ENCODE peak calls at places on chromosomes 1 and 21, in eight cellular contexts. H, C, D, P, E, F, J and M are unnamed samples.

GRCh38 chr1:208988811-208989222 is 594.7 kb upstream of the CAMK1G start:
- DNase-seq in H (no peak), C (peak; percentile 1), D (peak; percentile 34), P (peak; percentile 29), E (peak; percentile 12), F (peak; percentile 9), J (no peak), M (peak; percentile 32)

GRCh38 chr1:200670215-200671118 is 760 bp upstream of the DDX59 start:
- DNase-seq in H (no peak), C (peak; percentile 88), D (no peak), P (peak; percentile 51), E (no peak), F (no peak), J (peak; percentile 65), M (peak; percentile 45)

GRCh38 chr21:44477131-44477530 is 21.8 kb downstream of the LRRC3 start:
- DNase-seq in H (no peak), C (no peak), D (no peak), P (no peak), E (no peak), F (no peak), J (no peak), M (no peak)

GRCh38 chr1:247118946-247119446 is 14.8 kb upstream of the ZNF669 start:
- DNase-seq in H (no peak), C (peak; percentile 45), D (no peak), P (no peak), E (no peak), F (no peak), J (no peak), M (no peak)

GRCh38 chr1:111803951-111804350 is 48.2 kb downstream of the DDX20 start:
- DNase-seq in H (no peak), C (no peak), D (no peak), P (no peak), E (no peak), F (no peak), J (no peak), M (no peak)

GRCh38 chr1:39266269-39266668 is 61.8 kb downstream of the MACF1 start:
- DNase-seq in H (no peak), C (peak; percentile 15), D (no peak), P (no peak), E (no peak), F (no peak), J (no peak), M (no peak)

GRCh38 chr1:16156848-16157495 is 1.1 kb upstream of the EPHA2 start:
- DNase-seq in H (no peak), C (no peak), D (no peak), P (no peak), E (no peak), F (no peak), J (peak; percentile 71), M (no peak)

GRCh38 chr1:31577515-31578191 is 1.3 kb downstream of the TINAGL1 start:
- DNase-seq in H (no peak), C (peak; percentile 49), D (no peak), P (no peak), E (no peak), F (no peak), J (peak; percentile 52), M (no peak)

GRCh38 chr1:14535619-14536355 is 62.7 kb upstream of the KAZN start:
- DNase-seq in H (no peak), C (no peak), D (no peak), P (no peak), E (no peak), F (no peak), J (no peak), M (no peak)

GRCh38 chr1:9145021-9145668 is 16.2 kb upstream of the GPR157 start:
- DNase-seq in H (no peak), C (peak; percentile 59), D (no peak), P (no peak), E (peak; percentile 48), F (peak; percentile 95), J (peak; percentile 81), M (peak; percentile 66)

GRCh38 chr21:36141513-36141925 is 6.6 kb downstream of the CBR3 start:
- DNase-seq in H (peak; percentile 41), C (peak; percentile 87), D (peak; percentile 53), P (peak; percentile 93), E (peak; percentile 66), F (peak; percentile 88), J (peak; percentile 89), M (peak; percentile 76)

GRCh38 chr1:36222481-36223372 is 1.5 kb upstream of the THRAP3 start:
- DNase-seq in H (no peak), C (no peak), D (no peak), P (no peak), E (peak; percentile 46), F (no peak), J (peak; percentile 22), M (no peak)

GRCh38 chr21:35885942-35886541 is 174.3 kb downstream of the SETD4 start:
- DNase-seq in H (no peak), C (no peak), D (no peak), P (no peak), E (no peak), F (no peak), J (no peak), M (no peak)

GRCh38 chr1:44799770-44800584 is at the start of gene PLK3:
- DNase-seq in H (peak; percentile 97), C (peak; percentile 96), D (peak; percentile 91), P (peak; percentile 98), E (peak; percentile 99), F (peak; percentile 99), J (peak; percentile 98), M (peak; percentile 87)
- TF ChIP-seq POLR2A in H (peak; percentile 98), C (peak; percentile 85), D (peak; percentile 90), P (peak; percentile 75), E (peak; percentile 97), F (peak; percentile 98), J (peak; percentile 99), M (peak; percentile 98)

DNA sequence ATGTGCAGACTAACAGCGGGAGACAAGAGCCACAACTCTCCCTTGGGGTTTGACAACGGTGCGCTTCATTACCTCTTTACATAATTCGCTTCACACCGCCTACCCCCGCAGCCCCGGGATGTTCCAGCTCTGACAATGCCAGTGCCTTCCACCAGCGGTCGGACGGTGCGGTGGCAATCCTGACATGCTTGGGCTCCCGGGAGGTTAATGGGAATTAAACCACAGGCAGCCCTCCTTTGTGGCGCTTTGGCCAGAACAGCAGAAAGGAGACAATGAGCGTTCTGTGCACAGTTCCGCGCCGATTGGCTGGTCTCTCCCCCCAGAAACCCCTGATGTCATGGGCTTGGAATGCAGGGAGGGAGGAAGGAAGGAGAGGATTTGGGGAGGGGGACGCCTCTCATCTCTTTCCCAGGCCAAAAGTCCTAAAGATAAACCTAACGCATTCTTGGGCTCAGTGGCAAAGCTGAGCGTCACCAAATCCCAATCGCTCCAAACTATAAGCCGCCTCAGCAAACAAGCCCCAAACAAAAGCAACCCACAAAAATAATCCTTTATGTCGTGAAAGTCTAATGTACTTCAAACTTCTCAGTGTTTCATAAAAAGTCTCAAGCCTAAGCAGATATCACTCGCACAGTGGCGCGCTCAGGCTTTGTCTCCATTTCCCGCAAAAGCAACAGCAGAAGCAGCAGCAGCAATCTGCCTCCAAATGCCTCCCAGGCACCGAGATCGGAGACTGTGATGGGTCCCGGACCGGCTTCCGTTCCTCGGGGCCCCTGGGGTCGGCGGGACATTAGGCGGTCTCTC is 1.1 kb downstream of the CNN3 start:
- DNase-seq in H (peak; percentile 76), C (peak; percentile 48), D (peak; percentile 5), P (peak; percentile 73), E (peak; percentile 82), F (peak; percentile 76), J (peak; percentile 87), M (peak; percentile 69)
- TF ChIP-seq POLR2A in H (peak; percentile 83), C (no peak), D (no peak), P (no peak), E (peak; percentile 50), F (peak; percentile 86), J (peak; percentile 72), M (peak; percentile 56)

GRCh38 chr1:46281021-46281420 is 22.4 kb downstream of the LRRC41 start:
- DNase-seq in H (no peak), C (no peak), D (no peak), P (no peak), E (no peak), F (no peak), J (no peak), M (no peak)
- TF ChIP-seq POLR2A in H (no peak), C (no peak), D (peak; percentile 70), P (no peak), E (no peak), F (no peak), J (no peak), M (no peak)

DNA sequence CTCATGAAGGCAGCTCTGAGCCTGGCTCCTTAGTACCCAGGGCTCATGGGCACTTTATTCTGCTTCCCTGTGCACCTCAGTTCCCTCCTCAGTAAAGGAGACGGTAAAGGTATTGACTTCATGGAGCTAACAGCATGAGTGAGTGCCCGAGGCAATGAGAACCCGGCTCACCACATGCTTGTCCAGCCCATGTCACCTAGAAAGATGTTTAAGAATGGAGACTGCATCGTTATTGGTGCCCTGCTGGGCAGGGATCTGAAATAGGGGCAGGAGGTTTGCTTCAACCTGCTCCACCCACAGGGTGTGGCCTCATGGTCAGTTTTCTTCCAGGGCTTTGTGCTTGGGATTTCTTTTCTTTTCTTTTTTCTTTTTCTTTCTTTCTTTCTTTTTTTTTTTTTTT is 7.0 kb upstream of the KCNE1 start:
- DNase-seq in H (no peak), C (no peak), D (no peak), P (no peak), E (no peak), F (no peak), J (no peak), M (no peak)
- TF ChIP-seq POLR2A in H (no peak), C (no peak), D (no peak), P (no peak), E (no peak), F (no peak), J (no peak), M (no peak)

GRCh38 chr1:77682442-77683141 is at the start of gene ZZZ3:
- DNase-seq in H (peak; percentile 91), C (peak; percentile 93), D (peak; percentile 91), P (peak; percentile 93), E (peak; percentile 96), F (peak; percentile 94), J (peak; percentile 95), M (peak; percentile 72)
- TF ChIP-seq POLR2A in H (peak; percentile 41), C (peak; percentile 32), D (peak; percentile 76), P (no peak), E (peak; percentile 34), F (peak; percentile 65), J (peak; percentile 46), M (no peak)